ENCODE peak calls at places on chromosome 17, in six cellular contexts. U is A549, Z is ovary, O is H1, W is tibial nerve, P is sigmoid colon. H is an unnamed sample.

GRCh38 chr17:73156166-73156840 is 8.5 kb upstream of the SSTR2 start:
- DNase-seq in U (peak; percentile 66), Z (peak; percentile 72), O (no peak), W (peak; percentile 56), P (peak; percentile 70), H (peak; percentile 83)

GRCh38 chr17:38598536-38598935 is 7.2 kb downstream of the SRCIN1 start:
- DNase-seq in U (peak; percentile 89), Z (no peak), O (peak; percentile 88), W (no peak), P (no peak), H (peak; percentile 82)

GRCh38 chr17:40433551-40434384 is 9.5 kb upstream of the IGFBP4 start:
- DNase-seq in U (no peak), Z (no peak), O (no peak), W (no peak), P (peak; percentile 71), H (no peak)

GRCh38 chr17:77769215-77769614 is 189.3 kb upstream of the TNRC6C start:
- DNase-seq in U (no peak), Z (no peak), O (no peak), W (no peak), P (no peak), H (no peak)

GRCh38 chr17:45316271-45317112 is at the start of gene MAP3K14:
- DNase-seq in U (peak; percentile 71), Z (peak; percentile 73), O (no peak), W (peak; percentile 54), P (peak; percentile 89), H (peak; percentile 75)

GRCh38 chr17:27471321-27472269 is 15.3 kb downstream of the KSR1 start:
- DNase-seq in U (peak; percentile 35), Z (no peak), O (no peak), W (no peak), P (no peak), H (no peak)

GRCh38 chr17:44906010-44906646 is 6.9 kb upstream of the EFTUD2 start:
- DNase-seq in U (peak; percentile 89), Z (no peak), O (no peak), W (no peak), P (no peak), H (no peak)

GRCh38 chr17:76414334-76415295 is 30.2 kb downstream of the SPHK1 start:
- DNase-seq in U (no peak), Z (peak; percentile 73), O (no peak), W (peak; percentile 36), P (peak; percentile 86), H (peak; percentile 79)

GRCh38 chr17:63140255-63140654 is 174.2 kb downstream of the TANC2 start:
- DNase-seq in U (no peak), Z (no peak), O (no peak), W (no peak), P (no peak), H (no peak)

GRCh38 chr17:1726626-1727257 is 2.2 kb downstream of the WDR81 start:
- DNase-seq in U (no peak), Z (no peak), O (no peak), W (no peak), P (no peak), H (no peak)

GRCh38 chr17:74190154-74190553 is 13.3 kb upstream of the RPL38 start:
- DNase-seq in U (peak; percentile 73), Z (no peak), O (no peak), W (no peak), P (no peak), H (no peak)

GRCh38 chr17:21814776-21815175 is 122.5 kb downstream of the KCNJ18 start:
- DNase-seq in U (no peak), Z (no peak), O (no peak), W (no peak), P (no peak), H (no peak)

GRCh38 chr17:8253801-8254200 is 4.7 kb downstream of the PFAS start:
- DNase-seq in U (peak; percentile 62), Z (no peak), O (no peak), W (no peak), P (no peak), H (no peak)

GRCh38 chr17:73646409-73647305 is 2.4 kb upstream of the SDK2 start:
- DNase-seq in U (peak; percentile 50), Z (no peak), O (no peak), W (no peak), P (no peak), H (peak; percentile 13)

GRCh38 chr17:81832608-81833159 is 407 bp downstream of the MCRIP1 start:
- DNase-seq in U (no peak), Z (no peak), O (no peak), W (no peak), P (no peak), H (no peak)

GRCh38 chr17:20010099-20010863 is 1.1 kb downstream of the SPECC1 start:
- DNase-seq in U (peak; percentile 90), Z (peak; percentile 52), O (no peak), W (peak; percentile 42), P (no peak), H (peak; percentile 45)

GRCh38 chr17:15291674-15292361 is 26.7 kb upstream of the PMP22 start:
- DNase-seq in U (no peak), Z (no peak), O (no peak), W (no peak), P (no peak), H (peak; percentile 26)

DNA sequence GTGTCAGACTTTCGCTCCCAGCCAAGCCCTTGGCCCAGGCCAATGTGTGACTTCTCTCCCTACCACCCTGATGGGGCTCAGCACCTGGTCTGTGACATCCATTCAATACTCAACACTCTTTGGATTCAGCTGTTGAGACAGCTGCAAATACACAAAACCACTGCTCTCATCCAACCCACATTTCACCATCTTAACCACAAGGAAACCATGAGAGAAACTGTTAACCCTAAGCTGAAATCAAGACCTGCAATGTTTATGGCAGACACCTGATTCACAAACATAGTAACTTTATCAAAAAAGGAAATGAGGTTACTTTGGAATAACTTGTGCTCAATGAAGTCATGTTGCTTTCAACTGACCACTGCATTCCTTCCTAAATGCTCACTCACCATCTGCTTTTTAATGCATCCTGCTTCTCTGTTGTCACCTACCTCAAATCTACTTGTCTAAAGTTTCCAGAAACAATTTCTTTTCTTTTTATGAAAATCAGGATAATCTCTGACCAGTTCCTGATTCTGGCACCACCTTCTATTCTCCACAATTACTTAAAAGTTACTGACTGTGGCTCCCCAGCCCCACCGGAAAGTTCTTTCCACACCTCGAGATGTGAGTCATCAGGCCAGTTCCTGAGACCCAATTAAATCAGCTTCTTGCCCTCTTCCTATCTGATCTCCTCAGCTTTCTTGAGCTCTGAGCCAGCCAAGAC is 88.2 kb downstream of the NOG start:
- DNase-seq in U (no peak), Z (no peak), O (no peak), W (no peak), P (no peak), H (no peak)
- TF ChIP-seq EP300 in U (no peak), Z (no peak), O (no peak), W (no peak), P (no peak), H (no peak)

GRCh38 chr17:6938637-6939036 is 57.2 kb upstream of the ALOX12 start:
- DNase-seq in U (no peak), Z (no peak), O (no peak), W (no peak), P (no peak), H (no peak)

GRCh38 chr17:6936370-6937028 is 59.4 kb upstream of the ALOX12 start:
- DNase-seq in U (no peak), Z (peak; percentile 33), O (no peak), W (no peak), P (peak; percentile 74), H (no peak)

GRCh38 chr17:6941989-6942388 is 53.9 kb upstream of the ALOX12 start:
- DNase-seq in U (no peak), Z (no peak), O (no peak), W (no peak), P (no peak), H (no peak)

GRCh38 chr17:6940186-6940649 is 55.6 kb upstream of the ALOX12 start:
- DNase-seq in U (no peak), Z (peak; percentile 27), O (no peak), W (no peak), P (peak; percentile 68), H (no peak)
- TF ChIP-seq POLR2A in U (no peak), Z (no peak), O (no peak), W (no peak), P (no peak), H (no peak)

DNA sequence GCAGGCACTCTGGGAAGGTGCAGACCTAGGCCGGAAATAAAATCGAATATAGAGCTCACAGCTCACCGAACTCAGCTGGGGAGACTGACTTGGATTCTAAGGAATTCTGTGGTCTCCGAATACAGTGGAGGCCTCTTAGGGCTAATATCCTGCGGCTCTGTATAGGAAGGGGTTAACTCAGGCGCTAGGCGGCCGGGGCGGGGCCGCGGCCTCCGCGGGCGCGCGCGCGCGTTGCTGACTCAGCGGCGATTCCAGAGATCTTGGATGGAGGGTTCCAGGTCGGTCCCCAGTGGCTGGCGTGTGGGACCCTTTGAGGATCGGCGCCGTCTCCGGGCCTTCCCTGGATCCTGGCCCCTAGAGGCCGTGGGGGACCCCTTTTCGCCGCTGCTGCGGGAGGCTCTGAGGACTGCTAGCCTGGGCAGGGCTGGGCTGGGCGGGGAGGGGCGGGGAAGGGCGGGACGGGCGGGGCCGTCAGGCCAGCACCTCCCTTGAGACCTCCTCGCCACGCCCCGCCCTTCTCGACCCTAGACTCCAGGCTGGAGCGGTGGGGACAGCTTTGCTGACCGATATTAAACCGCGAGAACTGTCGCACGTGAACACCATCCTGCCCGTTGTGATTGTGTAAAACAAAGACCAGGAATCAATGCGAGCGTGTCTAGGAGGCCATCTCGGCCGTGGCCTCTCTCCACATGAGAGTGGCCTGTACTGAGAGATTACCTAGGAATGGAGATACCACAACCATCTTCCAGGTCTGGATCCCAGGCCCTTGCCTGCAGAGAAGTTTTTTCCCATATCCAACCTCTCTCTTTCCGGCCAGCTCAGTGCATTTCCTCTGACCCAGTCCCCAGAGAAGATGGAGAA is 1.4 kb upstream of the PLEKHH3 start:
- DNase-seq in U (peak; percentile 99), Z (peak; percentile 85), O (no peak), W (peak; percentile 76), P (peak; percentile 96), H (peak; percentile 85)
- TF ChIP-seq EP300 in U (no peak), Z (no peak), O (peak; percentile 54), W (peak; percentile 73), P (no peak), H (no peak)

GRCh38 chr17:60392845-60393702 is 1.1 kb upstream of the USP32 start:
- DNase-seq in U (peak; percentile 60), Z (peak; percentile 31), O (no peak), W (no peak), P (peak; percentile 70), H (peak; percentile 63)
- TF ChIP-seq POLR2A in U (peak; percentile 13), Z (no peak), O (peak; percentile 3), W (no peak), P (no peak), H (no peak)

DNA sequence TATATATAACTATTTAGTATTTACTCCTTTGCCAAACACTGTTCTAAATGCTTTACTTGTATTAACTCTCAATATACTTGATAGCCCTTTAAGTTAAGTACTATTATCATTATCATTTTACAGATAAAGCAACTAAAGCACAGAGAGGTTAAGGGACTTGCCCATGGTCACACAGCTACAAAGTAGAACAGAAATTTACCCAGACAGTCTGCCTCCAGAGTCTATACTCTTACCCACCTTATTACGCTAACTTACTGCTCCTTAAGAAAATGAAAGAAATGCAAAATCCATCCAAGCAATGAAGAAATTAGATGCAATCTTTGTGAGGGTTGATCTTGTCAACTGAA is 25.4 kb upstream of the B4GALNT2 start:
- DNase-seq in U (no peak), Z (no peak), O (no peak), W (no peak), P (no peak), H (no peak)
- TF ChIP-seq EP300 in U (no peak), Z (no peak), O (no peak), W (no peak), P (no peak), H (no peak)